ENCODE peak calls at places on chromosome 9, in nine cellular contexts. One of them, this sample, is unnamed.

GRCh38 chr9:94860678-94861588 is 134.4 kb downstream of the AOPEP start:
- DNase-seq in kidney: no peak
- DNase-seq in fibroblast of lung: peak
- DNase-seq in cardiac muscle cell: no peak
- DNase-seq in foreskin fibroblast: peak
- DNase-seq in GM23338: no peak
- DNase-seq in ascending aorta: peak
- DNase-seq in A549: no peak
- DNase-seq in right lobe of liver: peak
- DNase-seq in this sample: no peak

GRCh38 chr9:114047717-114048116 is 30.4 kb downstream of the AMBP start:
- DNase-seq in cardiac muscle cell: peak
- DNase-seq in foreskin fibroblast: peak
- DNase-seq in A549: peak
- DNase-seq in GM23338: peak
- DNase-seq in right lobe of liver: no peak
- DNase-seq in kidney: no peak
- DNase-seq in ascending aorta: peak
- DNase-seq in fibroblast of lung: no peak
- DNase-seq in this sample: no peak

GRCh38 chr9:72775570-72775969 is 177.3 kb downstream of the ALDH1A1 start:
- DNase-seq in foreskin fibroblast: no peak
- DNase-seq in cardiac muscle cell: no peak
- DNase-seq in fibroblast of lung: no peak
- DNase-seq in A549: no peak
- DNase-seq in right lobe of liver: no peak
- DNase-seq in ascending aorta: no peak
- DNase-seq in kidney: no peak
- DNase-seq in GM23338: no peak
- DNase-seq in this sample: no peak

GRCh38 chr9:75229605-75230332 is 141.5 kb downstream of the OSTF1 start:
- DNase-seq in cardiac muscle cell: no peak
- DNase-seq in ascending aorta: peak
- DNase-seq in fibroblast of lung: peak
- DNase-seq in A549: no peak
- DNase-seq in kidney: peak
- DNase-seq in GM23338: peak
- DNase-seq in foreskin fibroblast: no peak
- DNase-seq in right lobe of liver: peak
- DNase-seq in this sample: no peak

GRCh38 chr9:137685035-137685885 is 66.5 kb downstream of the EHMT1 start:
- DNase-seq in GM23338: no peak
- DNase-seq in right lobe of liver: no peak
- DNase-seq in ascending aorta: no peak
- DNase-seq in A549: no peak
- DNase-seq in foreskin fibroblast: peak
- DNase-seq in cardiac muscle cell: no peak
- DNase-seq in fibroblast of lung: peak
- DNase-seq in kidney: no peak
- DNase-seq in this sample: peak

GRCh38 chr9:96176901-96177718 is 124.9 kb downstream of the HSD17B3 start:
- DNase-seq in cardiac muscle cell: peak
- DNase-seq in ascending aorta: no peak
- DNase-seq in GM23338: peak
- DNase-seq in fibroblast of lung: no peak
- DNase-seq in foreskin fibroblast: no peak
- DNase-seq in right lobe of liver: no peak
- DNase-seq in kidney: no peak
- DNase-seq in A549: no peak
- DNase-seq in this sample: no peak

GRCh38 chr9:126513159-126514036 is 100.3 kb upstream of the LMX1B start:
- DNase-seq in foreskin fibroblast: no peak
- DNase-seq in fibroblast of lung: no peak
- DNase-seq in right lobe of liver: no peak
- DNase-seq in kidney: peak
- DNase-seq in cardiac muscle cell: no peak
- DNase-seq in ascending aorta: no peak
- DNase-seq in A549: no peak
- DNase-seq in GM23338: no peak
- DNase-seq in this sample: no peak

GRCh38 chr9:134983094-134983493 is 65.4 kb upstream of the FCN1 start:
- DNase-seq in right lobe of liver: peak
- DNase-seq in A549: no peak
- DNase-seq in ascending aorta: peak
- DNase-seq in kidney: peak
- DNase-seq in cardiac muscle cell: peak
- DNase-seq in fibroblast of lung: no peak
- DNase-seq in foreskin fibroblast: no peak
- DNase-seq in GM23338: peak
- DNase-seq in this sample: no peak

GRCh38 chr9:131282688-131283422 is 6.5 kb upstream of the FAM78A start:
- DNase-seq in kidney: no peak
- DNase-seq in ascending aorta: no peak
- DNase-seq in foreskin fibroblast: no peak
- DNase-seq in A549: no peak
- DNase-seq in cardiac muscle cell: peak
- DNase-seq in fibroblast of lung: peak
- DNase-seq in GM23338: peak
- DNase-seq in right lobe of liver: no peak
- DNase-seq in this sample: no peak

GRCh38 chr9:33415152-33416038 is 13.0 kb upstream of the AQP7 start:
- DNase-seq in GM23338: peak
- DNase-seq in right lobe of liver: peak
- DNase-seq in fibroblast of lung: peak
- DNase-seq in ascending aorta: peak
- DNase-seq in kidney: peak
- DNase-seq in foreskin fibroblast: no peak
- DNase-seq in cardiac muscle cell: peak
- DNase-seq in A549: peak
- DNase-seq in this sample: no peak

GRCh38 chr9:110531776-110532175 is 47.8 kb downstream of the SVEP1 start:
- DNase-seq in GM23338: no peak
- DNase-seq in foreskin fibroblast: peak
- DNase-seq in ascending aorta: no peak
- DNase-seq in fibroblast of lung: peak
- DNase-seq in kidney: no peak
- DNase-seq in cardiac muscle cell: no peak
- DNase-seq in A549: no peak
- DNase-seq in right lobe of liver: no peak
- DNase-seq in this sample: peak

GRCh38 chr9:124889006-124889405 is 27.1 kb downstream of the ARPC5L start:
- DNase-seq in A549: no peak
- DNase-seq in GM23338: no peak
- DNase-seq in cardiac muscle cell: no peak
- DNase-seq in foreskin fibroblast: no peak
- DNase-seq in kidney: no peak
- DNase-seq in ascending aorta: no peak
- DNase-seq in right lobe of liver: no peak
- DNase-seq in fibroblast of lung: no peak
- DNase-seq in this sample: no peak

GRCh38 chr9:27870404-27870803 is 297.1 kb upstream of the C9orf72 start:
- DNase-seq in foreskin fibroblast: no peak
- DNase-seq in A549: no peak
- DNase-seq in right lobe of liver: peak
- DNase-seq in ascending aorta: no peak
- DNase-seq in cardiac muscle cell: no peak
- DNase-seq in GM23338: no peak
- DNase-seq in kidney: no peak
- DNase-seq in fibroblast of lung: no peak
- DNase-seq in this sample: no peak

GRCh38 chr9:134284273-134284672 is 42.0 kb upstream of the RXRA start:
- DNase-seq in fibroblast of lung: peak
- DNase-seq in right lobe of liver: peak
- DNase-seq in GM23338: no peak
- DNase-seq in ascending aorta: peak
- DNase-seq in foreskin fibroblast: no peak
- DNase-seq in kidney: no peak
- DNase-seq in cardiac muscle cell: no peak
- DNase-seq in A549: no peak
- DNase-seq in this sample: no peak

GRCh38 chr9:76560481-76560891 is 101.5 kb downstream of the GCNT1 start:
- DNase-seq in GM23338: no peak
- DNase-seq in cardiac muscle cell: no peak
- DNase-seq in right lobe of liver: no peak
- DNase-seq in ascending aorta: no peak
- DNase-seq in fibroblast of lung: peak
- DNase-seq in foreskin fibroblast: peak
- DNase-seq in kidney: no peak
- DNase-seq in A549: no peak
- DNase-seq in this sample: no peak

GRCh38 chr9:127136081-127136879 is 13.8 kb upstream of the ANGPTL2 start:
- DNase-seq in GM23338: no peak
- DNase-seq in fibroblast of lung: no peak
- DNase-seq in A549: no peak
- DNase-seq in right lobe of liver: no peak
- DNase-seq in kidney: peak
- DNase-seq in ascending aorta: peak
- DNase-seq in foreskin fibroblast: no peak
- DNase-seq in cardiac muscle cell: no peak
- DNase-seq in this sample: no peak

GRCh38 chr9:89555426-89556375 is 49.1 kb upstream of the GADD45G start:
- DNase-seq in cardiac muscle cell: no peak
- DNase-seq in fibroblast of lung: no peak
- DNase-seq in A549: no peak
- DNase-seq in ascending aorta: no peak
- DNase-seq in GM23338: no peak
- DNase-seq in right lobe of liver: no peak
- DNase-seq in kidney: no peak
- DNase-seq in foreskin fibroblast: no peak
- DNase-seq in this sample: no peak

GRCh38 chr9:114803459-114803858 is 2.4 kb downstream of the TNFSF15 start:
- DNase-seq in kidney: peak
- DNase-seq in ascending aorta: no peak
- DNase-seq in right lobe of liver: no peak
- DNase-seq in A549: no peak
- DNase-seq in cardiac muscle cell: no peak
- DNase-seq in fibroblast of lung: no peak
- DNase-seq in foreskin fibroblast: no peak
- DNase-seq in GM23338: peak
- DNase-seq in this sample: no peak

GRCh38 chr9:10059044-10059443 is 553.8 kb downstream of the PTPRD start:
- DNase-seq in right lobe of liver: no peak
- DNase-seq in kidney: no peak
- DNase-seq in fibroblast of lung: peak
- DNase-seq in foreskin fibroblast: no peak
- DNase-seq in ascending aorta: no peak
- DNase-seq in GM23338: peak
- DNase-seq in A549: no peak
- DNase-seq in cardiac muscle cell: no peak
- DNase-seq in this sample: peak

GRCh38 chr9:89477811-89478583 is 19.9 kb downstream of the SEMA4D start:
- DNase-seq in right lobe of liver: no peak
- DNase-seq in cardiac muscle cell: peak
- DNase-seq in GM23338: no peak
- DNase-seq in ascending aorta: no peak
- DNase-seq in A549: no peak
- DNase-seq in kidney: no peak
- DNase-seq in foreskin fibroblast: no peak
- DNase-seq in fibroblast of lung: peak
- DNase-seq in this sample: peak

GRCh38 chr9:133351908-133352634 is 4.1 kb downstream of the RPL7A start:
- DNase-seq in ascending aorta: no peak
- DNase-seq in fibroblast of lung: peak
- DNase-seq in foreskin fibroblast: peak
- DNase-seq in A549: peak
- DNase-seq in right lobe of liver: no peak
- DNase-seq in cardiac muscle cell: peak
- DNase-seq in kidney: peak
- DNase-seq in GM23338: peak
- DNase-seq in this sample: peak

GRCh38 chr9:4530375-4530774 is 40.1 kb downstream of the SLC1A1 start:
- DNase-seq in fibroblast of lung: peak
- DNase-seq in ascending aorta: no peak
- DNase-seq in kidney: no peak
- DNase-seq in right lobe of liver: no peak
- DNase-seq in GM23338: no peak
- DNase-seq in foreskin fibroblast: no peak
- DNase-seq in cardiac muscle cell: no peak
- DNase-seq in A549: peak
- DNase-seq in this sample: no peak

GRCh38 chr9:98191210-98191609 is 1.2 kb downstream of the CORO2A start:
- DNase-seq in cardiac muscle cell: no peak
- DNase-seq in fibroblast of lung: no peak
- DNase-seq in right lobe of liver: no peak
- DNase-seq in kidney: no peak
- DNase-seq in A549: no peak
- DNase-seq in foreskin fibroblast: no peak
- DNase-seq in GM23338: no peak
- DNase-seq in ascending aorta: no peak
- DNase-seq in this sample: no peak
- H3K4me3 ChIP-seq in cardiac muscle cell: no peak
- H3K4me3 ChIP-seq in fibroblast of lung: no peak
- H3K4me3 ChIP-seq in right lobe of liver: no peak
- H3K4me3 ChIP-seq in kidney: no peak
- H3K4me3 ChIP-seq in A549: no peak
- H3K4me3 ChIP-seq in foreskin fibroblast: no peak
- H3K4me3 ChIP-seq in GM23338: peak
- H3K4me3 ChIP-seq in ascending aorta: no peak
- H3K4me3 ChIP-seq in this sample: no peak

GRCh38 chr9:1337169-1337568 is 287.0 kb downstream of the DMRT2 start:
- DNase-seq in cardiac muscle cell: peak
- DNase-seq in kidney: no peak
- DNase-seq in GM23338: no peak
- DNase-seq in right lobe of liver: no peak
- DNase-seq in A549: no peak
- DNase-seq in fibroblast of lung: no peak
- DNase-seq in foreskin fibroblast: no peak
- DNase-seq in ascending aorta: no peak
- DNase-seq in this sample: peak
- TF ChIP-seq CTCF in cardiac muscle cell: no peak
- TF ChIP-seq CTCF in kidney: no peak
- TF ChIP-seq CTCF in GM23338: peak
- TF ChIP-seq CTCF in right lobe of liver: peak
- TF ChIP-seq CTCF in A549: no peak
- TF ChIP-seq CTCF in fibroblast of lung: no peak
- TF ChIP-seq CTCF in foreskin fibroblast: no peak
- TF ChIP-seq CTCF in ascending aorta: no peak
- TF ChIP-seq CTCF in this sample: peak

DNA sequence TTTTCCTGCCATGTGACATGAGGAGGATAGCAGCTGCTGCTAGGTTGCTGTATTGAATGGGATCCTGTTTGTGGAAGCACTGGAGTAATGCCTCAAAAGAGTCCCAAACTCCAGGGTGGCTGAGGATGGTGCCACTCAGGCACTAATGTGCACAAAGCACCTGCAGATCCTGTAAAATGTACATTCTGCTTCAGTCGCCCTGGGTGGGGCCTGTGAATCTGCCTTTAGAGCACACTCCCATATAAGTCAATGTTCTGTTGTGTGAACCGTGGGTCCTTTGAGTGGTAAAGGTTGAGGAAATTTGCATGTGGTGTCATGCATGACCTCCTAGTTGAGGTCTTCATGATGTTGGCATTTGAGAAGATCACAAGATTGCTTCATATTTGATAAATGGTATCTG is 31.6 kb upstream of the ANKRD18A start:
- DNase-seq in fibroblast of lung: no peak
- DNase-seq in kidney: no peak
- DNase-seq in foreskin fibroblast: no peak
- DNase-seq in A549: no peak
- DNase-seq in ascending aorta: no peak
- DNase-seq in GM23338: no peak
- DNase-seq in cardiac muscle cell: no peak
- DNase-seq in right lobe of liver: no peak
- DNase-seq in this sample: no peak
- H3K4me3 ChIP-seq in fibroblast of lung: no peak
- H3K4me3 ChIP-seq in kidney: no peak
- H3K4me3 ChIP-seq in foreskin fibroblast: no peak
- H3K4me3 ChIP-seq in A549: no peak
- H3K4me3 ChIP-seq in ascending aorta: no peak
- H3K4me3 ChIP-seq in GM23338: no peak
- H3K4me3 ChIP-seq in cardiac muscle cell: no peak
- H3K4me3 ChIP-seq in right lobe of liver: no peak
- H3K4me3 ChIP-seq in this sample: no peak

GRCh38 chr9:77865385-77865784 is 166.2 kb downstream of the GNAQ start:
- DNase-seq in fibroblast of lung: no peak
- DNase-seq in A549: no peak
- DNase-seq in cardiac muscle cell: no peak
- DNase-seq in right lobe of liver: no peak
- DNase-seq in foreskin fibroblast: no peak
- DNase-seq in ascending aorta: no peak
- DNase-seq in kidney: no peak
- DNase-seq in GM23338: no peak
- DNase-seq in this sample: no peak
- TF ChIP-seq CTCF in fibroblast of lung: no peak
- TF ChIP-seq CTCF in A549: no peak
- TF ChIP-seq CTCF in cardiac muscle cell: no peak
- TF ChIP-seq CTCF in right lobe of liver: no peak
- TF ChIP-seq CTCF in foreskin fibroblast: no peak
- TF ChIP-seq CTCF in ascending aorta: no peak
- TF ChIP-seq CTCF in kidney: no peak
- TF ChIP-seq CTCF in GM23338: no peak
- TF ChIP-seq CTCF in this sample: no peak

This sample was measured in HFF-Myc.